ENCODE peak calls at places on chromosomes 7 and 10, in eight cellular contexts. W is brain microvascular endothelial cell, F is Peyer's patch, K is tibial nerve, R is hepatocyte, H is choroid plexus epithelial cell, U is chondrocyte, Q is activated B cell treated with CpG ODN at 0.5 μM for 24 hours. S is an unnamed sample.

GRCh38 chr10:84156768-84157167 is 16.8 kb upstream of the GPR15LG start:
- DNase-seq in W (no peak), F (no peak), K (no peak), R (no peak), H (no peak), U (no peak), Q (no peak), S (no peak)

GRCh38 chr10:101781984-101782810 is 1.0 kb downstream of the NPM3 start:
- DNase-seq in W (no peak), F (no peak), K (no peak), R (no peak), H (no peak), U (no peak), Q (no peak), S (no peak)

GRCh38 chr10:26890956-26891355 is 30.2 kb upstream of the ABI1 start:
- DNase-seq in W (peak; percentile 81), F (no peak), K (no peak), R (peak; percentile 75), H (peak; percentile 89), U (no peak), Q (no peak), S (peak; percentile 33)

GRCh38 chr7:26034386-26034785 is 117.6 kb upstream of the NFE2L3 start:
- DNase-seq in W (no peak), F (no peak), K (no peak), R (no peak), H (no peak), U (no peak), Q (no peak), S (no peak)

GRCh38 chr10:131196176-131196885 is 115.2 kb downstream of the TCERG1L start:
- DNase-seq in W (no peak), F (no peak), K (no peak), R (no peak), H (no peak), U (no peak), Q (no peak), S (peak; percentile 1)

GRCh38 chr10:129382401-129382800 is 84.6 kb upstream of the MGMT start:
- DNase-seq in W (no peak), F (no peak), K (no peak), R (no peak), H (no peak), U (no peak), Q (no peak), S (no peak)

GRCh38 chr10:115950320-115950719 is 322.7 kb downstream of the GFRA1 start:
- DNase-seq in W (no peak), F (no peak), K (no peak), R (no peak), H (no peak), U (no peak), Q (no peak), S (no peak)

GRCh38 chr7:78225534-78225933 is 427.0 kb downstream of the PHTF2 start:
- DNase-seq in W (no peak), F (no peak), K (no peak), R (no peak), H (peak; percentile 44), U (no peak), Q (no peak), S (no peak)

GRCh38 chr7:111098011-111098925 is 7.3 kb downstream of the LRRN3 start:
- DNase-seq in W (peak; percentile 58), F (no peak), K (no peak), R (peak; percentile 67), H (peak; percentile 80), U (no peak), Q (peak; percentile 19), S (no peak)

GRCh38 chr10:1267568-1267967 is 211.4 kb downstream of the WDR37 start:
- DNase-seq in W (no peak), F (no peak), K (no peak), R (no peak), H (no peak), U (no peak), Q (no peak), S (no peak)

DNA sequence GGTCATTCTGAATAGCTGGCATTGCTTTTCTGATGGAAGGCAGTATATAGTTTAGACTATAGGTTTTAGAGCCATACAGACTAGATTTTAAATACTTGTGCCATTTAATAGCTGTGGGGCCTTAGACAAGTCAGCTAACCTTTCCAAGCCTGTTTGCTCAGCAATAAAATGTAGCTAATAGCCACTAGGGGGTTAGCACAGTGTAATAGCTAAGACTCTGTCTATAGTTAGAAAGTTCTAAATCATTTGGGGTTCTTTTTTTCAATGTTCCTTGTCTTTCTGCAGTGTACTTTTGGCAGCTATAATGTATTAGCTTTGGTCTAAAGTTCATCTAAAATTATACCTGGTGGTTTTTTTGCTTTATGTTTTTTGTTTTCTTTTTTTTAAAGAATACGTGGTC is 7.5 kb upstream of the KIFBP start:
- DNase-seq in W (no peak), F (no peak), K (no peak), R (peak; percentile 34), H (peak; percentile 56), U (no peak), Q (no peak), S (no peak)
- TF ChIP-seq CTCF in W (peak; percentile 44), F (no peak), K (no peak), R (peak; percentile 27), H (peak; percentile 56), U (peak; percentile 70), Q (no peak), S (peak; percentile 50)

GRCh38 chr10:64379898-64380297 is 858.7 kb downstream of the REEP3 start:
- DNase-seq in W (no peak), F (no peak), K (no peak), R (peak; percentile 28), H (no peak), U (no peak), Q (no peak), S (no peak)

GRCh38 chr10:64376169-64376568 is 855.0 kb downstream of the REEP3 start:
- DNase-seq in W (no peak), F (no peak), K (no peak), R (peak; percentile 15), H (no peak), U (no peak), Q (no peak), S (no peak)
- TF ChIP-seq CTCF in W (no peak), F (no peak), K (no peak), R (peak; percentile 16), H (no peak), U (peak; percentile 17), Q (no peak), S (peak; percentile 30)

GRCh38 chr10:97138174-97138573 is 47.6 kb downstream of the SLIT1 start:
- DNase-seq in W (no peak), F (no peak), K (no peak), R (peak; percentile 46), H (no peak), U (no peak), Q (no peak), S (no peak)
- TF ChIP-seq CTCF in W (peak; percentile 20), F (no peak), K (no peak), R (peak; percentile 27), H (no peak), U (no peak), Q (no peak), S (peak; percentile 21)

GRCh38 chr7:158761945-158762344 is 57.3 kb upstream of the NCAPG2 start:
- DNase-seq in W (no peak), F (no peak), K (no peak), R (no peak), H (no peak), U (no peak), Q (no peak), S (no peak)

GRCh38 chr7:158759749-158760444 is 55.3 kb upstream of the NCAPG2 start:
- DNase-seq in W (no peak), F (no peak), K (no peak), R (no peak), H (no peak), U (no peak), Q (no peak), S (no peak)

GRCh38 chr7:158759245-158759614 is 54.6 kb upstream of the NCAPG2 start:
- DNase-seq in W (no peak), F (no peak), K (no peak), R (no peak), H (no peak), U (no peak), Q (no peak), S (no peak)

GRCh38 chr7:158760445-158760764 is 55.8 kb upstream of the NCAPG2 start:
- DNase-seq in W (no peak), F (no peak), K (no peak), R (no peak), H (no peak), U (no peak), Q (no peak), S (no peak)

GRCh38 chr7:158760936-158761335 is 56.3 kb upstream of the NCAPG2 start:
- DNase-seq in W (no peak), F (no peak), K (no peak), R (no peak), H (no peak), U (no peak), Q (no peak), S (no peak)
- TF ChIP-seq CTCF in W (peak; percentile 45), F (no peak), K (no peak), R (peak; percentile 5), H (peak; percentile 39), U (peak; percentile 54), Q (no peak), S (peak; percentile 26)

DNA sequence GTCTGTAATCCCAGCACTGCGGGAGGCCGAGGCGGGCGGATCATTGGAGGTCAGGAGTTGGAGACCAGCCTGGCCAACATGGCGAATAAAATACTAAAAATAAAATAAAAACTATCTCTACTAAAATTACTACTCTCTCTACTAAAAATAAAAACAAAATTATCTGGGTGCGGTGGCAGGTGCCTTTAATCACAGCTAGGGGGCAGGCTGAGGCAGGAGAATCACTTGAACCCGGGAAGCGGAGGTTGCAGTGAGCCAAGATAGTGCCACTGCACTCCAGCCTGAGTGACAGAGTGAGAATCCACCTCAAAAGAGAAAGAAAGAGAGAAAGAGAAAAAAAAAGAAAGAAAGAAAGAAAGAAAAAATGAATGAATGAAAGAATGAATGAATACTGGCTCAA is 351.4 kb downstream of the ELMO1 start:
- DNase-seq in W (no peak), F (no peak), K (no peak), R (no peak), H (no peak), U (no peak), Q (no peak), S (no peak)
- TF ChIP-seq CTCF in W (no peak), F (no peak), K (no peak), R (no peak), H (no peak), U (peak; percentile 17), Q (no peak), S (no peak)

GRCh38 chr10:88049204-88049603 is 185.8 kb downstream of the PTEN start:
- DNase-seq in W (no peak), F (no peak), K (no peak), R (no peak), H (no peak), U (no peak), Q (no peak), S (no peak)
- TF ChIP-seq CTCF in W (no peak), F (no peak), K (no peak), R (no peak), H (no peak), U (no peak), Q (no peak), S (no peak)

S was measured in progenitor cell of endocrine pancreas.